ENCODE peak calls at places on chromosomes 11 and 22, in six cellular contexts. Y, U, B, N, D and I are unnamed samples.

GRCh38 chr11:61928606-61929005 is 11.2 kb upstream of the RAB3IL1 start:
- DNase-seq in Y (no peak), N (peak; percentile 40), D (no peak), U (no peak), B (no peak), I (no peak)

GRCh38 chr22:30235687-30236170 is 10.8 kb downstream of the LIF start:
- DNase-seq in N (peak; percentile 57), U (no peak), B (peak; percentile 85), D (peak; percentile 71), Y (no peak), I (no peak)

GRCh38 chr11:73201249-73201648 is 16.8 kb upstream of the P2RY2 start:
- DNase-seq in D (no peak), U (no peak), B (peak; percentile 23), N (peak; percentile 65), Y (no peak), I (no peak)

GRCh38 chr11:17890333-17890732 is 122.5 kb downstream of the SERGEF start:
- DNase-seq in B (no peak), N (no peak), Y (no peak), D (no peak), U (no peak), I (no peak)

GRCh38 chr11:35111171-35112055 is 27.6 kb upstream of the CD44 start:
- DNase-seq in N (peak; percentile 97), B (peak; percentile 98), Y (no peak), U (no peak), D (peak; percentile 51), I (no peak)

GRCh38 chr11:120929664-120930154 is 94.2 kb upstream of the TBCEL start:
- DNase-seq in N (peak; percentile 46), Y (peak; percentile 72), B (peak; percentile 28), U (peak; percentile 48), D (peak; percentile 29), I (peak; percentile 70)

GRCh38 chr11:86793307-86793706 is 7.0 kb upstream of the PRSS23 start:
- DNase-seq in D (no peak), N (no peak), B (no peak), U (no peak), Y (no peak), I (no peak)

GRCh38 chr11:1559103-1559951 is 12.7 kb downstream of the DUSP8 start:
- DNase-seq in U (no peak), D (peak; percentile 99), Y (no peak), B (peak; percentile 90), N (peak; percentile 86), I (peak; percentile 38)

GRCh38 chr11:73372371-73372993 is 3.7 kb upstream of the RELT start:
- DNase-seq in B (peak; percentile 31), U (no peak), Y (peak; percentile 38), D (no peak), N (no peak), I (no peak)

GRCh38 chr11:57273448-57274058 is 36.5 kb upstream of the APLNR start:
- DNase-seq in D (no peak), N (no peak), U (no peak), Y (no peak), B (no peak), I (no peak)

GRCh38 chr11:112795896-112796686 is 165.1 kb upstream of the NCAM1 start:
- DNase-seq in N (no peak), U (no peak), B (no peak), Y (no peak), D (no peak), I (no peak)

GRCh38 chr11:15897211-15897960 is 459.0 kb downstream of the SOX6 start:
- DNase-seq in N (peak; percentile 18), Y (no peak), B (peak; percentile 38), D (no peak), U (no peak), I (no peak)

GRCh38 chr11:57205046-57205671 is 23.4 kb downstream of the LRRC55 start:
- DNase-seq in B (peak; percentile 82), U (no peak), Y (no peak), D (no peak), N (peak; percentile 62), I (no peak)

GRCh38 chr22:45580703-45581381 is 78.2 kb downstream of the FBLN1 start:
- DNase-seq in U (no peak), B (no peak), D (no peak), Y (no peak), N (no peak), I (no peak)

GRCh38 chr22:48045369-48045768 is 1282.9 kb downstream of the TBC1D22A start:
- DNase-seq in Y (no peak), N (no peak), B (no peak), D (no peak), U (no peak), I (peak; percentile 49)

GRCh38 chr22:44049369-44050231 is 25.5 kb downstream of the PARVB start:
- DNase-seq in U (no peak), D (no peak), B (no peak), Y (no peak), N (no peak), I (no peak)

GRCh38 chr22:22545084-22545483 is 14.0 kb downstream of the PRAME start:
- DNase-seq in N (no peak), B (no peak), U (no peak), Y (no peak), D (no peak), I (no peak)

GRCh38 chr11:134288486-134288885 is 12.3 kb downstream of the GLB1L3 start:
- DNase-seq in Y (no peak), D (no peak), N (no peak), U (no peak), B (no peak), I (no peak)

GRCh38 chr22:26431151-26431995 is 2.3 kb downstream of the ASPHD2 start:
- DNase-seq in D (no peak), B (no peak), Y (no peak), N (no peak), U (no peak), I (peak; percentile 71)

GRCh38 chr22:37045958-37046357 is 5.6 kb upstream of the KCTD17 start:
- DNase-seq in U (no peak), Y (peak; percentile 31), N (peak; percentile 53), B (peak; percentile 66), D (no peak), I (no peak)
- TF ChIP-seq CTCF in U (peak; percentile 26), Y (peak; percentile 71), N (peak; percentile 64), B (peak; percentile 69), D (peak; percentile 24), I (peak; percentile 54)

GRCh38 chr11:65741185-65741584 is 20.6 kb upstream of the RNASEH2C start:
- DNase-seq in U (no peak), D (no peak), Y (no peak), B (no peak), N (no peak), I (no peak)

GRCh38 chr11:65745049-65745448 is 24.5 kb upstream of the RNASEH2C start:
- DNase-seq in B (no peak), D (no peak), U (no peak), N (no peak), Y (no peak), I (no peak)

GRCh38 chr11:65743928-65744698 is 23.5 kb upstream of the RNASEH2C start:
- DNase-seq in N (peak; percentile 20), D (peak; percentile 61), U (no peak), B (peak; percentile 44), Y (peak; percentile 6), I (no peak)

GRCh38 chr11:65742353-65742752 is 21.8 kb upstream of the RNASEH2C start:
- DNase-seq in Y (no peak), B (no peak), U (no peak), N (no peak), D (no peak), I (no peak)

DNA sequence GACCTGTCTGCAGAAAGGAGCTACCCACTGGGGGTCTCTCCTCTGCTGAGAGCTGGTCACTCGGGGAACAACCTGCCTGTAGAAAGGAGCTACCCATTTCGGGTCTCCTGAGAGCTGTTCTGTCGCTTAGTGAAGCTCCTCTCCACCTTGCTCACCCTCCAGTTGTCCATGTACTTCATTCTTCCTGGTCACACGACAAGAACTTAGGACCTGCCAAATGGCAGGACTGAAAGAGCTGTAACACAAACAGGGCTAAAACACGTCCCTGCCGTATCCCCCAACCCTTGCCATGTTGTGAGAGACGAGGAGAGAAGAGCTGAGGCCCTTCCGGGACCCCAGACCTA is 24.1 kb upstream of the RNASEH2C start:
- DNase-seq in D (no peak), N (no peak), U (no peak), B (no peak), Y (no peak), I (no peak)
- TF ChIP-seq CTCF in D (no peak), N (no peak), U (no peak), B (no peak), Y (no peak), I (no peak)

GRCh38 chr22:37229805-37230672 is 14.0 kb downstream of the RAC2 start:
- DNase-seq in Y (no peak), U (no peak), N (peak; percentile 19), D (no peak), B (peak; percentile 73), I (peak; percentile 87)
- TF ChIP-seq CTCF in Y (no peak), U (no peak), N (no peak), D (no peak), B (no peak), I (no peak)

DNA sequence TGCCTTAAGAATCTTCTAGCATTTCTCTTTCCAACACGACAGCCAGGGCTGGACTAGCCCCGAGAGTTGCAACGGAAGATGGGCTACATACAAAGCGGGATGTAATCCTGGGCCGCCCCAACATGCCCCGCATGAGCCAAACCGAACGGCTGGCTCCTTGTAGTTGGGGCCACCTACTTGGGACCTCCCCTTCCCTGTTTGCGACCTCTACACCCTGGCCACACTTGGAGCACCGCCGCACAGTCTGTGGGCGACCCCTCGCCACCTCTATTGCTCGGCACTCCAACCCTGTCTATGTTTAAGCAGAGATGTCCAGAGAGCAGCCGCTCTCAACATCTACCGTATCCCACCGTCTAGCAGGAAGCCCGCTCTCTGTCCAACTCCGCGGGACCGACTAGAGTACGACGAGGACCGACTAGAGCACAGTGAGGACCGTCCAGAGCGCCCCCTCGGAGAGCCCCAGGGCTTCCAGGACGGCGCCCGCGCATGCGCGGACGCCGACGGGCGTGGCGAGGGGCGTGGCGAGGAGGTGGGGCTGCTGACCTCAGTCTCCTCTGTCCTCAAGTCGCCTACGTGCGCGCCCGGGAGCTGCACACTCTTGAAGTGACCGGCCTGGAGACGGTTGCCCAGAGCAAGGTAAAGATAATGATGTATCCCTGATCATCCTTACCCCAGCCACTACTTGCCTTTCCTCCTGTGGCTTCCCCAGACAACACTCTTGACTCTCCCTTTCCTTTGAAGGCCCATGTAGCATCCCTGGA is 32.3 kb downstream of the NEAT1 start:
- DNase-seq in Y (peak; percentile 71), U (peak; percentile 100), N (peak; percentile 83), D (peak; percentile 90), B (peak; percentile 88), I (peak; percentile 98)
- TF ChIP-seq CTCF in Y (no peak), U (peak; percentile 25), N (no peak), D (no peak), B (no peak), I (peak; percentile 32)

DNA sequence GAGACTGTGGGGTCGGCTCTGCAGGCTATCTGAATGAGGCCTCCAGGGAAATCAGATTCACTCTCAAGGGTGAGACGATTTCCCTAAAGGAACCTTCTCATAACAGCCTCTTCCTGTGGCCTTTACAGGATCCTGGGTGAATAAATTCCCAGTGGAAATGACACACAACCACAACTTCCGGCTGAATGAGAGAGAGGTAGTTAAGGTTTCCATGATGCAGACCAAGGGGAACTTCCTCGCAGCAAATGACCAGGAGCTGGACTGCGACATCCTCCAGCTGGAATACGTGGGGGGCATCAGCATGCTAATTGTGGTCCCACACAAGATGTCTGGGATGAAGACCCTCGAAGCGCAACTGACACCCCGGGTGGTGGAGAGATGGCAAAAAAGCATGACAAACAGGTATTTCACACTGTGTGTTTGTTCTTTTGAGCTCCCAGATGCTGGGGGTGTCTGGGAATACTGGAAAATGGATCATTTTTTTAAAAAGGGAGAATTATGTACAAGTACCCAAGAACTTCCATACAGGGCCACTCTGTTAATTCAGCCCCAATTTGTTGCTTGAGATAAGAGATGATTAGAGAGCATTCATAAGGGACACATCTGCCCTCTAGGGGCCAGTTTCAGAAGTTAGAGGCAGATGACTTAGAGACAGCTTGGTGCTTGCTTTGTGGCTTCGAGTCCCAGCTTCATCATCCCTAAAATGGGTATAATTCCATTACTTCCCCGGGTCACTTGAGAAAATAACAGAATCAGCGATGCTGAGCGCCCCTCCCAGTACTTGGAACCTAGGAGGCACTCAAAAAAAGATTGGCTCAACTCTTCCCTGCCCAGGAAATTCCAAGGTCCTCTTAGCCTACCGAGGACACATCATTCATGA is 10.2 kb downstream of the SERPIND1 start:
- DNase-seq in B (peak; percentile 58), N (peak; percentile 73), D (peak; percentile 31), Y (peak; percentile 51), U (peak; percentile 55), I (peak; percentile 79)
- TF ChIP-seq CTCF in B (peak; percentile 82), N (peak; percentile 81), D (peak; percentile 54), Y (peak; percentile 55), U (peak; percentile 68), I (peak; percentile 83)